ENCODE peak calls at places on chromosome 20, in seven cellular contexts. A, U, L, W, C, J and S are unnamed samples. For H3K4me1, the result is how much of the 10 kb centered on the place peaks cover.

GRCh38 chr20:43840382-43841070 is 74.1 kb upstream of the TOX2 start:
- DNase-seq in L (no peak), C (peak), U (no peak), J (no peak), A (peak), W (no peak), S (peak)

GRCh38 chr20:46040902-46041535 is 12.0 kb downstream of the SLC12A5 start:
- DNase-seq in J (no peak), W (peak), L (no peak), C (peak), A (peak), U (no peak), S (no peak)

GRCh38 chr20:22619806-22620205 is 35.4 kb upstream of the FOXA2 start:
- DNase-seq in L (no peak), A (no peak), W (no peak), C (no peak), U (no peak), J (no peak), S (no peak)

GRCh38 chr20:5890773-5891441 is 59.4 kb downstream of the TRMT6 start:
- DNase-seq in U (no peak), W (peak), L (no peak), J (no peak), C (no peak), A (no peak), S (no peak)

GRCh38 chr20:25532015-25532751 is 53.1 kb downstream of the NINL start:
- DNase-seq in A (no peak), U (no peak), J (no peak), L (no peak), W (peak), C (no peak), S (no peak)

GRCh38 chr20:56350842-56351241 is 7.9 kb upstream of the FAM210B start:
- DNase-seq in L (no peak), J (no peak), W (no peak), C (no peak), U (no peak), A (peak), S (no peak)

GRCh38 chr20:4608861-4609260 is 112.8 kb upstream of the PRND start:
- DNase-seq in W (no peak), A (no peak), L (no peak), C (no peak), U (no peak), J (no peak), S (no peak)

GRCh38 chr20:14401479-14402138 is 64.2 kb upstream of the FLRT3 start:
- DNase-seq in C (no peak), A (no peak), W (no peak), U (no peak), L (no peak), J (no peak), S (no peak)

GRCh38 chr20:37220255-37220654 is 40.9 kb upstream of the MROH8 start:
- DNase-seq in A (no peak), C (no peak), J (no peak), L (no peak), W (no peak), U (no peak), S (no peak)

GRCh38 chr20:23143098-23143497 is 57.0 kb upstream of the CD93 start:
- DNase-seq in A (peak), L (no peak), W (peak), C (peak), U (no peak), J (no peak), S (peak)

GRCh38 chr20:38659613-38659880 is 57.9 kb downstream of the ARHGAP40 start:
- DNase-seq in J (no peak), C (no peak), U (no peak), W (no peak), L (no peak), A (no peak), S (no peak)

GRCh38 chr20:4713401-4713800 is 8.3 kb upstream of the PRND start:
- DNase-seq in A (no peak), L (no peak), U (no peak), J (no peak), C (peak), W (peak), S (peak)

GRCh38 chr20:13418263-13419229 is 197.5 kb downstream of the ISM1 start:
- DNase-seq in J (no peak), L (no peak), C (no peak), A (no peak), W (no peak), U (no peak), S (no peak)

GRCh38 chr20:36808317-36809257 is 35.0 kb upstream of the DSN1 start:
- DNase-seq in U (peak), C (peak), L (no peak), J (peak), W (peak), A (peak), S (no peak)

GRCh38 chr20:38342716-38343106 is 3.6 kb upstream of the LBP start:
- DNase-seq in U (no peak), J (no peak), L (no peak), W (no peak), A (no peak), C (no peak), S (no peak)

GRCh38 chr20:18688676-18689075 is 100.8 kb downstream of the DTD1 start:
- DNase-seq in C (no peak), A (no peak), L (no peak), U (peak), W (no peak), J (no peak), S (no peak)

GRCh38 chr20:55194947-55195346 is 719.6 kb downstream of the DOK5 start:
- DNase-seq in J (no peak), A (no peak), W (no peak), U (no peak), C (no peak), L (no peak), S (no peak)

GRCh38 chr20:3461911-3462677 is 8.7 kb upstream of the ATRN start:
- DNase-seq in U (no peak), L (no peak), W (no peak), C (no peak), J (no peak), A (no peak), S (no peak)

GRCh38 chr20:4740774-4741431 is 19.2 kb downstream of the PRND start:
- DNase-seq in L (no peak), A (no peak), U (no peak), C (peak), W (no peak), J (no peak), S (no peak)

GRCh38 chr20:63255911-63256704 is 1.8 kb upstream of the NKAIN4 start:
- DNase-seq in U (no peak), J (no peak), L (no peak), W (peak), A (no peak), C (no peak), S (no peak)
- H3K4me1 ChIP-seq in U (under half), J (under half), L (under half), W (under half), A (under half), C (under half), S (under half)

GRCh38 chr20:61280217-61280980 is 28.3 kb downstream of the CDH4 start:
- DNase-seq in C (no peak), U (no peak), J (no peak), A (peak), L (no peak), W (no peak), S (no peak)
- TF ChIP-seq CTCF in C (no peak), U (no peak), J (no peak), A (no peak), L (no peak), W (no peak), S (no peak)

GRCh38 chr20:53660078-53660909 is 66.7 kb upstream of the ZNF217 start:
- DNase-seq in C (no peak), A (peak), W (no peak), J (peak), L (no peak), U (no peak), S (no peak)
- H3K4me1 ChIP-seq in C (half or more), A (under half), W (under half), J (half or more), L (under half), U (under half), S (under half)

DNA sequence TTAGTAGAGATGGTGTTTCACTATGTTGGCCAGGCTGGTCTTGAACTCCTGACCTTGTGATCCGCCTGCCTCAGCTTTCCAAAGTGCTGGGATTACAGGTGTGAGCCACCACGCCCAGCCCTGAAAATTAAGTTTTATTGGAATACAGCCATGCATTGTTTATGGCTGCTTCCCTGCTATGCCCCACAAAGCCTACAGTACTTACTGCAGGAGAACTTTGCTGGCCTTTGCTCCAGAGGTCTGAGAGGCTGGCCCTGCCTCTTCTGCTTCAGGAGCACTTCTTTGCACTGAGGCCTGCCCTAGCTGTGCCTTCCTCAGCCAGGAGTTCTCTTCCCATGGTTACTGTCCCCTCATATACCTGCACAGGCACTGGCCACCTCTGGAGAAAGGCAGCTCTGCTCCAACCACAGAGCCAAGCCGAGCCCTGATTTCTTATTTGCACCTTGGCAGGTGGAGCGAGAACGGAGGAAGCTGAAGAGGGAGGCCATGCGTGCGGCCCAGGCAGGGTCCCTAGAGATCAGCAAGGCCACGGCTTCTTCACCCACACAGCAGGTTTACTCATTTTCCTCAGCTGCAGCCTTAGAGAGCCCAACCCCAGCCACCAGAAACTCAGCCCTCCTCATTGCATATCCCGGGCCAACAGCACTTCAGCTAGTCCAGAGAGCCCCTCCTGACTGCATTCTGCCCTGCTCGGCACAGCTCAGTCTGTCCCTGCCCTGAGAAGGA is 20.8 kb downstream of the C20orf173 start:
- DNase-seq in C (no peak), J (no peak), W (no peak), L (no peak), A (no peak), U (no peak), S (no peak)
- TF ChIP-seq CTCF in C (no peak), J (no peak), W (no peak), L (no peak), A (no peak), U (no peak), S (no peak)

GRCh38 chr20:62653373-62653772 is 11.1 kb downstream of the SLCO4A1 start:
- DNase-seq in J (no peak), C (no peak), A (no peak), L (no peak), U (no peak), W (no peak), S (no peak)

GRCh38 chr20:62651285-62652021 is 9.2 kb downstream of the SLCO4A1 start:
- DNase-seq in J (peak), W (no peak), A (no peak), C (no peak), L (no peak), U (peak), S (no peak)

GRCh38 chr20:62652051-62652893 is 10.0 kb downstream of the SLCO4A1 start:
- DNase-seq in C (peak), W (peak), J (peak), L (peak), A (peak), U (peak), S (peak)

GRCh38 chr20:62653951-62654685 is 11.8 kb downstream of the SLCO4A1 start:
- DNase-seq in L (no peak), W (no peak), C (no peak), U (no peak), J (no peak), A (no peak), S (no peak)

GRCh38 chr20:62652894-62653305 is 10.6 kb downstream of the SLCO4A1 start:
- DNase-seq in C (no peak), U (no peak), W (no peak), A (no peak), L (no peak), J (peak), S (no peak)
- H3K4me1 ChIP-seq in C (under half), U (under half), W (under half), A (under half), L (under half), J (half or more), S (under half)

DNA sequence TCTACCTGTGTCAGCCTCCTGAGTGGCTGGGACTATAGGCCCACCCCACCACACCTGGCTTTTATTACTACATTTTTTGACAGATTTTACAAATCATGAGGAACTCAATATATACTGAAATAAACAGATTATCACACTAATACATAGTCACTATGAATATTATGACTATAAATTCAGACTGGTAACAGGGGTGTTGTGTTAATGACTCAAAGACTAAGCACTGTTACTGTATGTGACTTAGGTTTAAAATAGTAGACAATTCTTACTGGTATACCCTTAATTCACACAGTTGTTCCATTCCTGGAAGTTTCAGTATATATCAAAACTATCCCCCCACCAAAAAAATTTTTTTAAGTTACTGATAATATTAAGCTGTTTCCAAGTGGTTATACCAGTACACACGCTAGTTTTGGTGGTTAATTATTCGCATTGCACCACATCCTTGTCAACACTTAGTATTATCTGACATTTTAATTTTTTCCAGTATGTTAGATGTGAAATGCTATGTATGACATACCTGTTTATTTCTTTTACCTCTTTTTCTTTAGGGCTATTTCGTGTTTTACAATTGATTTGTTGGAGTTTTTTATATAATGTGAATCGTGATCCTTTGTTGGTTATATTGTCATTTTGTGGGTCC is 34.4 kb upstream of the C20orf144 start:
- DNase-seq in A (no peak), C (no peak), U (no peak), W (no peak), J (no peak), L (no peak), S (no peak)
- TF ChIP-seq CTCF in A (no peak), C (no peak), U (no peak), W (no peak), J (no peak), L (no peak), S (no peak)

DNA sequence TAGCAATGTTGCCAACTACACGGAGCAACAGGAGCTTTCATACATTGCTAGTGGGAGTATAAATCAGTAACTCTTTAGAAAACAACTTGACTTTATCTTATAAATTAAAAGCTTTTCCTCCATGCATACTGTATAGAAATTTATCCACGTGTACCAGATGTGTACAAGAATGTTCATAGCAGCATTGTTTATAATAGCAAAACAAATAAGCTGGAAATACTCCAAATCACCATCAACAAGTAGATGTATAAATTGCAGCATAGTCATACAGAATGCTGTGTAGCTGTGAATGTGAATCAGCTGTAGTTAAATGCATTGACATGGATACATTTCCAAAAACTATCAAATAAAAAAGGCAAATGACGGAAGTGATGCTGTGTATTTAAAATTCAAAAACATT is 6.0 kb downstream of the PSMF1 start:
- DNase-seq in W (no peak), U (no peak), L (no peak), C (no peak), J (no peak), A (no peak), S (no peak)
- H3K4me1 ChIP-seq in W (under half), U (under half), L (under half), C (under half), J (half or more), A (under half), S (under half)

DNA sequence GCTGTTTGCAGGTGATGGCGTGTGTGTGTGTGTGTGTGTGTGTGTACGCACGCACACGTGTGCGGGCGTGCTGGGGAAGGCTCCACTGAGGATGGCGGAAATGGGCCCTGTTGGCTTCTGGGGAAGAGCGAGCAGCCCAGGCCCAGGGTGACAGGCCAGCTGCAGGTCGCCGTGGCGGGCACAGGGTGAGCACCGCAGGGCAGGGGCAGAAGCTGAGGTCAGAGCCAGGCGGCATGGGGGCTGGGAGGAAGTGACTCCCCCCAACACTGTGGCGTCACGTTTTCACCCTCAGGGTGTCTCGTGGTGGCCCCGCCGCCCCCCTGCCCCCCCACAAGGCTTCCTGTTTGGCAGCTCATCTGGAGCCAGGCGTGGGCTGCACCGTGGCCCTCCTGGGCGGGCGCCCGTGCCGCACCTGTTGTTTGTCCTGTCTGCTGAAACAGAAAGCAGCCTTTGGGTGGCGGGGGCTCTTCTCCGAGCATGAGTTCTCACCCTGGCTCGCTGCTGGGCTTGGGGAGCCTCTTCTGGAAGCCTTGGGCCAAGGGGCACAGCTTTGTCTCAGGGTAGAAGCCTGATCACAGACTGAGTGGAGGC is 7.1 kb downstream of the RBM38 start:
- DNase-seq in L (no peak), C (no peak), U (no peak), J (peak), W (no peak), A (peak), S (no peak)
- TF ChIP-seq CTCF in L (no peak), C (no peak), U (no peak), J (no peak), W (no peak), A (no peak), S (no peak)

GRCh38 chr20:32526125-32526524 is 59.0 kb downstream of the NOL4L start:
- DNase-seq in J (peak), A (peak), C (no peak), W (no peak), L (no peak), U (no peak), S (no peak)
- H3K4me1 ChIP-seq in J (half or more), A (under half), C (under half), W (under half), L (under half), U (under half), S (half or more)